ENCODE peak calls at places on chromosomes 13 and 19, in seven cellular contexts. L is neural progenitor cell; C is left lung; H is substantia nigra; Y is effector memory CD4-positive, alpha-beta T cell; X is NCI-H1105; Z is DMS53. T is an unnamed sample.

GRCh38 chr13:59754411-59754810 is 409.3 kb downstream of the DIAPH3 start:
- DNase-seq in L (no peak), C (no peak), H (no peak), Y (no peak), X (no peak), Z (no peak), T (no peak)

GRCh38 chr19:54248016-54248601 is 5.5 kb upstream of the LILRA6 start:
- DNase-seq in L (no peak), C (peak; percentile 73), H (peak; percentile 42), Y (no peak), X (no peak), Z (no peak), T (peak; percentile 47)

GRCh38 chr19:5001547-5002131 is 32.7 kb downstream of the KDM4B start:
- DNase-seq in L (peak; percentile 61), C (no peak), H (no peak), Y (no peak), X (no peak), Z (peak; percentile 46), T (peak; percentile 66)

GRCh38 chr13:105920375-105920774 is 615.1 kb downstream of the EFNB2 start:
- DNase-seq in L (peak; percentile 88), C (no peak), H (no peak), Y (no peak), X (no peak), Z (no peak), T (peak; percentile 83)

GRCh38 chr19:48244289-48244688 is 11.4 kb downstream of the CARD8 start:
- DNase-seq in L (no peak), C (no peak), H (no peak), Y (peak; percentile 16), X (no peak), Z (no peak), T (peak; percentile 3)

GRCh38 chr19:48560095-48560530 is 8.1 kb downstream of the SULT2B1 start:
- DNase-seq in L (peak; percentile 32), C (no peak), H (no peak), Y (no peak), X (no peak), Z (peak; percentile 32), T (no peak)

GRCh38 chr13:94968757-94969086 is 256.4 kb upstream of the SOX21 start:
- DNase-seq in L (no peak), C (no peak), H (no peak), Y (no peak), X (no peak), Z (no peak), T (no peak)

GRCh38 chr19:29660835-29661234 is 4.4 kb upstream of the PLEKHF1 start:
- DNase-seq in L (no peak), C (no peak), H (no peak), Y (no peak), X (no peak), Z (no peak), T (no peak)

GRCh38 chr19:3576696-3577443 is 4.1 kb downstream of the HMG20B start:
- DNase-seq in L (peak; percentile 94), C (no peak), H (peak; percentile 32), Y (no peak), X (no peak), Z (no peak), T (no peak)

GRCh38 chr13:23560571-23561089 is 9.6 kb upstream of the TNFRSF19 start:
- DNase-seq in L (no peak), C (no peak), H (no peak), Y (no peak), X (no peak), Z (no peak), T (no peak)

GRCh38 chr19:5621945-5622464 is 571 bp downstream of the SAFB2 start:
- DNase-seq in L (peak; percentile 29), C (peak; percentile 40), H (no peak), Y (no peak), X (no peak), Z (no peak), T (no peak)

GRCh38 chr13:112128052-112128610 is 61.2 kb downstream of the SOX1 start:
- DNase-seq in L (no peak), C (no peak), H (no peak), Y (no peak), X (no peak), Z (no peak), T (no peak)

GRCh38 chr13:51822106-51822840 is 18.3 kb upstream of the DHRS12 start:
- DNase-seq in L (no peak), C (no peak), H (no peak), Y (peak; percentile 32), X (no peak), Z (no peak), T (no peak)

T was measured in HCEC 1CT.